ENCODE peak calls at places on chromosomes 12 and 14, in ten cellular contexts. A is SK-MEL-5; U is kidney glomerular epithelial cell; W is HFFc6; Y is stimulated activated CD4-positive, alpha-beta T cell treated with anti-CD3 and anti-CD28 coated beads, Interleukin-4, amount 100 ng/mL, for 4 hours; B is T-helper 2 cell; S is hippocampal formation; C is RPMI7951; F is pancreas; J is AML-193. M is an unnamed sample.

GRCh38 chr14:76546426-76547221 is 170.7 kb downstream of the ESRRB start:
- DNase-seq in A (peak), U (peak), W (peak), Y (no peak), B (no peak), S (no peak), C (peak), F (no peak), J (peak), M (no peak)

GRCh38 chr14:94298130-94298529 is 5.1 kb upstream of the SERPINA10 start:
- DNase-seq in A (no peak), U (no peak), W (no peak), Y (no peak), B (no peak), S (no peak), C (no peak), F (no peak), J (no peak), M (no peak)

GRCh38 chr14:34873591-34874385 is 1.4 kb downstream of the BAZ1A start:
- DNase-seq in A (peak), U (peak), W (no peak), Y (peak), B (peak), S (peak), C (peak), F (peak), J (peak), M (peak)

GRCh38 chr12:54419088-54419887 is at the start of gene ITGA5:
- DNase-seq in A (peak), U (peak), W (peak), Y (peak), B (peak), S (no peak), C (peak), F (peak), J (peak), M (peak)

GRCh38 chr14:70692210-70692609 is 50.5 kb downstream of the TTC9 start:
- DNase-seq in A (no peak), U (no peak), W (no peak), Y (no peak), B (no peak), S (peak), C (peak), F (no peak), J (no peak), M (no peak)

GRCh38 chr12:90250766-90251165 is 542.1 kb upstream of the ATP2B1 start:
- DNase-seq in A (peak), U (no peak), W (no peak), Y (no peak), B (no peak), S (no peak), C (peak), F (no peak), J (peak), M (no peak)

GRCh38 chr14:71711619-71712018 is 220.6 kb upstream of the RGS6 start:
- DNase-seq in A (peak), U (peak), W (peak), Y (no peak), B (no peak), S (no peak), C (peak), F (no peak), J (no peak), M (no peak)

GRCh38 chr12:120126635-120127005 is 10.1 kb upstream of the RAB35 start:
- DNase-seq in A (no peak), U (no peak), W (no peak), Y (no peak), B (no peak), S (no peak), C (no peak), F (no peak), J (peak), M (no peak)

GRCh38 chr12:106195638-106196037 is 52.2 kb downstream of the CKAP4 start:
- DNase-seq in A (no peak), U (peak), W (peak), Y (no peak), B (no peak), S (peak), C (peak), F (no peak), J (no peak), M (no peak)

GRCh38 chr12:47715877-47716548 is 9.3 kb downstream of the ENDOU start:
- DNase-seq in A (no peak), U (no peak), W (no peak), Y (no peak), B (no peak), S (no peak), C (no peak), F (no peak), J (no peak), M (no peak)

GRCh38 chr14:57974896-57975295 is 109.0 kb upstream of the SLC35F4 start:
- DNase-seq in A (no peak), U (no peak), W (no peak), Y (no peak), B (no peak), S (no peak), C (no peak), F (no peak), J (no peak), M (no peak)

GRCh38 chr14:75579882-75580281 is 1.5 kb downstream of the FLVCR2 start:
- DNase-seq in A (no peak), U (no peak), W (no peak), Y (no peak), B (no peak), S (no peak), C (no peak), F (no peak), J (no peak), M (no peak)

GRCh38 chr12:67705394-67706370 is 57.1 kb downstream of the DYRK2 start:
- DNase-seq in A (no peak), U (peak), W (peak), Y (no peak), B (no peak), S (no peak), C (peak), F (no peak), J (no peak), M (no peak)

GRCh38 chr14:23114669-23115491 is 4.2 kb downstream of the CEBPE start:
- DNase-seq in A (peak), U (peak), W (peak), Y (no peak), B (no peak), S (no peak), C (peak), F (no peak), J (no peak), M (no peak)

GRCh38 chr12:117120787-117121186 is 21.6 kb upstream of the TESC start:
- DNase-seq in A (no peak), U (no peak), W (no peak), Y (no peak), B (no peak), S (no peak), C (no peak), F (no peak), J (no peak), M (no peak)

GRCh38 chr12:10409387-10409786 is at the start of gene KLRC4:
- DNase-seq in A (peak), U (no peak), W (no peak), Y (no peak), B (no peak), S (no peak), C (peak), F (no peak), J (peak), M (no peak)

GRCh38 chr12:3576891-3577290 is 85.9 kb downstream of the PRMT8 start:
- DNase-seq in A (no peak), U (no peak), W (no peak), Y (no peak), B (no peak), S (no peak), C (no peak), F (no peak), J (no peak), M (no peak)

GRCh38 chr14:69259531-69260245 is at the start of gene GALNT16:
- DNase-seq in A (no peak), U (peak), W (no peak), Y (no peak), B (no peak), S (no peak), C (peak), F (peak), J (no peak), M (no peak)

GRCh38 chr14:52399886-52400599 is 85.9 kb downstream of the PTGER2 start:
- DNase-seq in A (peak), U (peak), W (no peak), Y (no peak), B (no peak), S (no peak), C (peak), F (no peak), J (no peak), M (no peak)

GRCh38 chr14:80054020-80054419 is 157.3 kb downstream of the DIO2 start:
- DNase-seq in A (no peak), U (no peak), W (no peak), Y (no peak), B (no peak), S (no peak), C (no peak), F (no peak), J (no peak), M (no peak)

GRCh38 chr12:24739094-24739779 is 209.7 kb downstream of the BCAT1 start:
- DNase-seq in A (no peak), U (no peak), W (no peak), Y (no peak), B (no peak), S (no peak), C (no peak), F (no peak), J (no peak), M (no peak)

GRCh38 chr14:20327005-20327869 is 5.8 kb downstream of the CCNB1IP1 start:
- DNase-seq in A (peak), U (peak), W (peak), Y (no peak), B (peak), S (no peak), C (peak), F (no peak), J (peak), M (no peak)

GRCh38 chr12:107618106-107618505 is 67.5 kb upstream of the PWP1 start:
- DNase-seq in A (no peak), U (no peak), W (no peak), Y (no peak), B (no peak), S (no peak), C (no peak), F (no peak), J (no peak), M (no peak)

GRCh38 chr14:64707661-64708060 is 3.4 kb downstream of the PLEKHG3 start:
- DNase-seq in A (no peak), U (peak), W (peak), Y (no peak), B (peak), S (no peak), C (peak), F (no peak), J (peak), M (no peak)

GRCh38 chr14:64728106-64728505 is 23.9 kb downstream of the PLEKHG3 start:
- DNase-seq in A (no peak), U (no peak), W (no peak), Y (no peak), B (no peak), S (no peak), C (no peak), F (peak), J (no peak), M (no peak)

GRCh38 chr12:19605720-19606119 is 166.4 kb downstream of the AEBP2 start:
- DNase-seq in A (no peak), U (no peak), W (no peak), Y (no peak), B (no peak), S (no peak), C (no peak), F (no peak), J (no peak), M (no peak)

GRCh38 chr12:31353730-31354708 is 28.1 kb upstream of the SINHCAF start:
- DNase-seq in A (no peak), U (no peak), W (no peak), Y (no peak), B (no peak), S (peak), C (no peak), F (no peak), J (no peak), M (no peak)

GRCh38 chr12:25115677-25116076 is 79.3 kb downstream of the DNAI7 start:
- DNase-seq in A (no peak), U (no peak), W (no peak), Y (no peak), B (no peak), S (no peak), C (no peak), F (no peak), J (no peak), M (no peak)

GRCh38 chr12:21988619-21989018 is 47.4 kb upstream of the ABCC9 start:
- DNase-seq in A (no peak), U (no peak), W (no peak), Y (no peak), B (no peak), S (no peak), C (no peak), F (no peak), J (no peak), M (no peak)